ENCODE peak calls at places on chromosomes 1 and 21, in four cellular contexts. A, H, M and G are unnamed samples. For H3K4me1, the result is how much of the 10 kb centered on the place peaks cover.

GRCh38 chr1:33898933-33899332 is 35.1 kb downstream of the HMGB4 start:
- DNase-seq in A (no peak), H (no peak), M (no peak), G (no peak)

GRCh38 chr1:38088366-38088765 is 41.8 kb upstream of the POU3F1 start:
- DNase-seq in A (no peak), H (no peak), M (no peak), G (no peak)

GRCh38 chr1:178634445-178634844 is 90.6 kb upstream of the RALGPS2 start:
- DNase-seq in A (no peak), H (no peak), M (no peak), G (no peak)

GRCh38 chr1:82464362-82464931 is 663.7 kb downstream of the ADGRL2 start:
- DNase-seq in A (peak), H (no peak), M (peak), G (peak)

GRCh38 chr21:39604951-39605350 is 7.8 kb upstream of the B3GALT5 start:
- DNase-seq in A (no peak), H (no peak), M (no peak), G (no peak)

GRCh38 chr21:44377201-44377921 is 23.9 kb downstream of the TRPM2 start:
- DNase-seq in A (peak), H (no peak), M (no peak), G (no peak)

GRCh38 chr1:119467219-119467618 is 39.8 kb upstream of the HSD3B1 start:
- DNase-seq in A (no peak), H (no peak), M (no peak), G (no peak)

GRCh38 chr1:156204686-156205085 is 8.1 kb upstream of the PMF1 start:
- DNase-seq in A (no peak), H (no peak), M (no peak), G (no peak)

GRCh38 chr1:22332166-22332717 is 119.4 kb upstream of the ZBTB40 start:
- DNase-seq in A (no peak), H (no peak), M (no peak), G (no peak)

GRCh38 chr1:72280714-72281113 is 1.6 kb downstream of the NEGR1 start:
- DNase-seq in A (no peak), H (no peak), M (peak), G (no peak)

GRCh38 chr1:188668083-188668482 is 1809.6 kb downstream of the BRINP3 start:
- DNase-seq in A (no peak), H (no peak), M (no peak), G (no peak)

GRCh38 chr1:10779841-10780240 is 16.6 kb downstream of the CASZ1 start:
- DNase-seq in A (no peak), H (no peak), M (no peak), G (no peak)

GRCh38 chr1:242017580-242018233 is 18.8 kb upstream of the MAP1LC3C start:
- DNase-seq in A (no peak), H (peak), M (peak), G (peak)

GRCh38 chr1:179731643-179732042 is 11.4 kb upstream of the FAM163A start:
- DNase-seq in A (no peak), H (no peak), M (no peak), G (no peak)

GRCh38 chr1:29716306-29716705 is 480.0 kb downstream of the PTPRU start:
- DNase-seq in A (no peak), H (no peak), M (no peak), G (no peak)

GRCh38 chr1:8567146-8567545 is 249.2 kb downstream of the SLC45A1 start:
- DNase-seq in A (no peak), H (no peak), M (peak), G (no peak)

GRCh38 chr1:218741852-218742251 is 396.7 kb downstream of the TGFB2 start:
- DNase-seq in A (no peak), H (no peak), M (peak), G (no peak)

DNA sequence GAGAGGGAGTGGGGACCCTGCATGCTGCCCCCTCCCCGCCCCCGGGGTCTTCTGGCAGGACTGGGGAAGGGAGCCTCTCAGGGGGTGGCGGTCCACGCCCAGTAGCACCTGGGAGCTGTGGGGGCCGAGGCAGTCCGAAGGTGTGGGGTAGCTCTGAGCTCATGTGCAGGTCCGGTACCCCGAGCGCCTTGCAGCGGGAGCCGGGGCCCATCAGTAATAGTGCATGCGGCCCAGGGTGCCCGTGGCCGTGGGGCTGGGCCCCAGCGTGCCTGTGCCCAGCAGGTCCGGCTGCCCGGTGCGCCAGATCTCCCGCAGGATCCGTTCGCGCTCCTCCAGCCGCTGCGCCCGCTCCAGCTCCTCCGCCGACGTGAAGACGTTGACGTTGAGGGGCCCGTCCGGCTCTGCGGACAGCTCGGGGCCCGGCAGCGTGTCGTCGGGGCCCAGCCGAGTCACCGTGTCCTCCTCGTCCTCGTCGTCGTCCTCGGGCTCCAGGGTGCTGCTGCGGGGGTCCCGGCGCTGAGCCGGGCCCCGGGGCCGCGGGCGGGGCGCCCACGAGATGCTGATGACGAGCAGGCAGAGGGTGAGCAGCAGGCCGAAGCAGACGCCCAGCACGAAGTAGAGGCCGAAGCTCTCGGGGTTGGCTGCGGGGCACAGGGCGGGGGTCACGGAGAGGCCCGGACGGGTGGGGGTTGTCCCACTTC is 1.2 kb downstream of the EVA1B start:
- DNase-seq in A (peak), H (no peak), M (peak), G (no peak)
- H3K4me3 ChIP-seq in A (peak), H (peak), M (peak), G (peak)

GRCh38 chr1:91872560-91873081 is 13.3 kb downstream of the TGFBR3 start:
- DNase-seq in A (no peak), H (peak), M (peak), G (no peak)
- H3K27ac ChIP-seq in A (no peak), H (no peak), M (no peak), G (no peak)

DNA sequence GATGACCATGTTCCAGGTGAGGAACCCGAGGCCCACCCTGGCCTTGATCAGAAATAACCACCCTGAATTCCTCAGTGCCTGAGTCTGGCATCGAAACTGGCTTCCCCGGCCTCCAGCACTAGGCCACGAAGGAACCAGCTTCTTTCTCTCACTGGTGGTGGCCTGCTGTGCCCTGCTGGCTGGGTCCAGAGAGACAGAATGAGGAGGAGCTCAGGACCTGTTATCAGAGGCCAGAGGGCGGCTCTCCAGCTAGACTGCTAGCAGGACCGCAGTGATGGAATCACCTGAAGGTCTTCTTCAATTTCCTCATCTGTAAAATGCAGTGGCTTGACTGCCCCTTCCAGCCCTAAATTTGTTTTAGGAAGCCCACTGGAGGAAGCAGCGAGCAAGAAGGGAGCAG is 20.5 kb downstream of the ROR1 start:
- DNase-seq in A (no peak), H (no peak), M (no peak), G (no peak)
- H3K4me1 ChIP-seq in A (under half), H (under half), M (under half), G (under half)

GRCh38 chr1:25554886-25555752 is 11.7 kb downstream of the LDLRAP1 start:
- DNase-seq in A (no peak), H (no peak), M (no peak), G (no peak)
- H3K4me3 ChIP-seq in A (no peak), H (no peak), M (no peak), G (no peak)

GRCh38 chr1:85494074-85494956 is 29.4 kb upstream of the DDAH1 start:
- DNase-seq in A (no peak), H (no peak), M (no peak), G (no peak)
- H3K27ac ChIP-seq in A (no peak), H (no peak), M (no peak), G (no peak)

DNA sequence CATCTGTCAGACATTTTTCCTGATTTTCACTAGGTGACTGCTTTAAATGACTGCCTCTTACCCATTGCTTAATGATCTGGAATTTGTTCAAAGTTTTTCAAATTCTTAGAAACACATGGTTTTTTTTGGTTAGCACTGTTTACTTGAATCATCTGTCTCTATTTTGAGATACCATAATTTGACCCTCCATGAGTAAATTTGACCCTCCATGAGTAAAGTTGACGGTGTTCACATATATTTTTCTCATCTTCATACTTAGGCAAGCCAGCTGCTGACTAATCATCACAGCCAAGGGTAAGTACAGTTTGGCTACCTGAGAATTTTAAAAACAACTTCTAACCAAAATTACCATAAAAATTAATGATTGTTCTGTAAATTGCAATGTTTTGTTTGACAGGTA is 586.5 kb downstream of the PTBP2 start:
- DNase-seq in A (no peak), H (no peak), M (peak), G (no peak)
- H3K4me1 ChIP-seq in A (under half), H (under half), M (under half), G (under half)

DNA sequence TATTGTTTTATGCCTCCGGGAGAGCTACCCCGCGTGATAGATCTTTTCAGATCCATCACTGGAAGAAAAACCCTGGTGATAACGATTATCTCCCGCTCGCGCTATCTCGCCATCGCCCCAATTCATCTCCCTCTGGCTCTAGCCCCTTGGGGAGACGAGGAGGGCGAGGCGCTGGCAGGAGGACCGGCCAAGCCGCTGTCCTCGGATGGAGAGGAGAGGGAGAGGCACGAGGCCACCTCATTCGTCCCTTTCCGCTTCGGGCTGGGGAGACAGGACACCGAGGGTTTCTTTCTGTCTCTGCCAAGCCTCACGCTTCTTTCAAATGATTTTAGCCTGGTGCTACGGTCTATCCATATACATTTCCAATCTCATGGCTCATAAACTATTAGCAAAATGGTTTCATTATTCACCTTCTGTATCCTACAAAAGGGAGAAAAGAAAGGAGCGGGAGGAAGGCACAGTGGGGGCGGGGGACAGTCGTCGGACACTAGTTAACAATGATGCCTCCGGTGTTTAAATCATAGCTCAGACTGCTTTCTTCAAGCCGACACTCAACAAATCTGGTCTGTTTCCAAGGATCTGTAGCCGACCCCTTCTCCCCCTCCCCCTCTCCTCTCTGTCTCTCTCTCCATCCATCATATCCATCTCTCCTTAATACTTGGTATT is 415.1 kb upstream of the ESRRG start:
- DNase-seq in A (no peak), H (no peak), M (no peak), G (no peak)
- H3K4me3 ChIP-seq in A (no peak), H (no peak), M (no peak), G (no peak)